ENCODE peak calls at places on chromosomes 4 and X, in eight cellular contexts. O, N, Y, F, M, L, A and W are unnamed samples.

GRCh38 chr4:102774254-102774653 is 13.5 kb upstream of the MANBA start:
- DNase-seq in O (no peak), N (no peak), Y (no peak), F (no peak), M (no peak), L (no peak), A (no peak), W (no peak)

GRCh38 chr4:183185018-183185417 is 86.0 kb downstream of the WWC2 start:
- DNase-seq in O (peak), N (no peak), Y (peak), F (no peak), M (no peak), L (no peak), A (no peak), W (no peak)

GRCh38 chrX:149370097-149370496 is 135.0 kb downstream of the IDS start:
- DNase-seq in O (peak), N (no peak), Y (no peak), F (no peak), M (no peak), L (no peak), A (no peak), W (no peak)

GRCh38 chr4:75916091-75916661 is 13.9 kb upstream of the PPEF2 start:
- DNase-seq in O (peak), N (peak), Y (peak), F (peak), M (peak), L (no peak), A (peak), W (no peak)

GRCh38 chr4:81845273-81845672 is 373.6 kb upstream of the RASGEF1B start:
- DNase-seq in O (no peak), N (no peak), Y (peak), F (no peak), M (no peak), L (no peak), A (no peak), W (no peak)

GRCh38 chr4:4848540-4848939 is 10.9 kb upstream of the MSX1 start:
- DNase-seq in O (no peak), N (no peak), Y (no peak), F (no peak), M (no peak), L (no peak), A (no peak), W (no peak)

GRCh38 chr4:129926936-129927335 is 831.0 kb downstream of the C4orf33 start:
- DNase-seq in O (no peak), N (no peak), Y (peak), F (no peak), M (no peak), L (no peak), A (peak), W (no peak)

GRCh38 chr4:114879916-114880315 is 233.5 kb downstream of the NDST4 start:
- DNase-seq in O (no peak), N (no peak), Y (no peak), F (no peak), M (no peak), L (no peak), A (no peak), W (no peak)

GRCh38 chr4:7067147-7067522 is 729 bp downstream of the GRPEL1 start:
- DNase-seq in O (no peak), N (no peak), Y (peak), F (no peak), M (peak), L (no peak), A (peak), W (no peak)

GRCh38 chr4:8061145-8061544 is 97.5 kb downstream of the ABLIM2 start:
- DNase-seq in O (no peak), N (no peak), Y (no peak), F (no peak), M (no peak), L (no peak), A (no peak), W (no peak)

GRCh38 chr4:154982187-154983047 is 201.3 kb downstream of the RBM46 start:
- DNase-seq in O (peak), N (peak), Y (peak), F (peak), M (peak), L (peak), A (peak), W (no peak)

GRCh38 chr4:177907736-177908424 is 465.6 kb upstream of the AGA start:
- DNase-seq in O (no peak), N (no peak), Y (peak), F (no peak), M (no peak), L (no peak), A (no peak), W (no peak)

GRCh38 chr4:6200922-6201362 is 593 bp upstream of the JAKMIP1 start:
- DNase-seq in O (no peak), N (no peak), Y (no peak), F (no peak), M (peak), L (no peak), A (no peak), W (no peak)

GRCh38 chr4:1201851-1202525 is 29.6 kb upstream of the SPON2 start:
- DNase-seq in O (peak), N (no peak), Y (no peak), F (no peak), M (no peak), L (no peak), A (no peak), W (no peak)

GRCh38 chrX:102976793-102977495 is 39.9 kb downstream of the RAB40AL start:
- DNase-seq in O (peak), N (peak), Y (no peak), F (no peak), M (no peak), L (no peak), A (no peak), W (no peak)

GRCh38 chr4:186627226-186627865 is 72.0 kb upstream of the MTNR1A start:
- DNase-seq in O (peak), N (no peak), Y (peak), F (no peak), M (no peak), L (no peak), A (no peak), W (no peak)

GRCh38 chr4:186621959-186622553 is 66.7 kb upstream of the MTNR1A start:
- DNase-seq in O (peak), N (no peak), Y (peak), F (no peak), M (no peak), L (no peak), A (no peak), W (no peak)

GRCh38 chr4:186622788-186623464 is 67.6 kb upstream of the MTNR1A start:
- DNase-seq in O (peak), N (no peak), Y (peak), F (no peak), M (no peak), L (no peak), A (no peak), W (no peak)

GRCh38 chr4:186624951-186625350 is 69.6 kb upstream of the MTNR1A start:
- DNase-seq in O (peak), N (no peak), Y (peak), F (peak), M (peak), L (no peak), A (no peak), W (no peak)

GRCh38 chr4:186623546-186623945 is 68.2 kb upstream of the MTNR1A start:
- DNase-seq in O (peak), N (no peak), Y (no peak), F (no peak), M (no peak), L (no peak), A (no peak), W (no peak)
- H3K4me2 ChIP-seq in O (no peak), N (no peak), Y (no peak), F (no peak), M (no peak), L (no peak), A (no peak), W (no peak)

DNA sequence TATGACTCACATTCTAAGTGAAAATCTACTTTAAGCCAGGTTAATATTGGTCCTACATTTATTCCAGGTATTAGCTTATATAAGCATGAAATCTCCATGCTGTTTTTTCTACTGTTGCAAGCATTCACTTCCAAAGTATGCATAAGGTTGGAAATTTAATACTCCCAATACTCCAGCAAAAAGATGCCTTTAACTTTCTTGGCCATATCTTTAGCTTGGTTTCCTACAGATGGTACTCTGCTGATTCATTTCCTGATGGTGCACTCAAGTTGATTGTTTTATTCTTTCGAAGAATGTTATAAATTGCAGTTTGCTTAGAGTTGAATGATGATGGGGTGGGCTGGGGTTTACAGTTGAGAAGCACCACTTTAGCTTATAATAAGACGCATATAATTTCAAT is 330.2 kb downstream of the PTTG2 start:
- DNase-seq in O (peak), N (no peak), Y (no peak), F (no peak), M (no peak), L (no peak), A (peak), W (no peak)
- H3K9ac ChIP-seq in O (no peak), N (no peak), Y (no peak), F (no peak), M (no peak), L (no peak), A (no peak), W (no peak)

GRCh38 chr4:105989411-105990242 is 94.4 kb downstream of the NPNT start:
- DNase-seq in O (no peak), N (no peak), Y (no peak), F (no peak), M (no peak), L (no peak), A (peak), W (no peak)
- H3K4me2 ChIP-seq in O (no peak), N (no peak), Y (no peak), F (no peak), M (no peak), L (no peak), A (peak), W (no peak)

GRCh38 chrX:12958461-12958860 is 16.4 kb upstream of the TMSB4X start:
- DNase-seq in O (no peak), N (no peak), Y (no peak), F (no peak), M (no peak), L (no peak), A (no peak), W (no peak)

GRCh38 chrX:12958059-12958458 is 16.9 kb upstream of the TMSB4X start:
- DNase-seq in O (no peak), N (no peak), Y (no peak), F (no peak), M (no peak), L (no peak), A (no peak), W (no peak)

GRCh38 chrX:12955882-12956703 is 18.8 kb upstream of the TMSB4X start:
- DNase-seq in O (peak), N (peak), Y (peak), F (no peak), M (peak), L (no peak), A (peak), W (no peak)

GRCh38 chrX:12954981-12955380 is 19.9 kb upstream of the TMSB4X start:
- DNase-seq in O (no peak), N (no peak), Y (no peak), F (no peak), M (no peak), L (no peak), A (no peak), W (no peak)

GRCh38 chrX:12956704-12957541 is 18.0 kb upstream of the TMSB4X start:
- DNase-seq in O (peak), N (peak), Y (no peak), F (no peak), M (no peak), L (no peak), A (peak), W (no peak)
- H3K9ac ChIP-seq in O (no peak), N (peak), Y (no peak), F (no peak), M (no peak), L (no peak), A (peak), W (peak)

DNA sequence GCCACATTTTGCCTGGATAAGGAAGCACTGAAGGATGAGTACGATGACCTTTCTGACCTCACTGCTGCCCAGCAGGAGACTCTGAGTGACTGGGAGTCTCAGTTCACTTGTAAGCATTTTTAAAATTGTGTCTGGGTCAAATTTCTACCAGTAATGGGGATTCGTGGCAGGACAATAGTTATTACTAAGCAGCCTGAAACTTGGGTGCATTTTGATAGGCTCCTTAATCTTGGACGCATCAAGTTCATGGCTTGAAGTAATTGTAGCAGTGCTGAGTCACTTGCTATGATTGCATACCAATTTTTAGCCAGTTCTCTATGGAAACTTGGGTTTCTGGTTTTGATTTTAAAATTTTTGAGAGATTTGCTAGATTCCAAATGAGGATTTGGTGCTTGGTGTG is 4.3 kb downstream of the PGRMC1 start:
- DNase-seq in O (peak), N (no peak), Y (no peak), F (no peak), M (no peak), L (no peak), A (no peak), W (no peak)
- H3K4me2 ChIP-seq in O (peak), N (no peak), Y (no peak), F (no peak), M (peak), L (no peak), A (no peak), W (no peak)

GRCh38 chrX:98795636-98796035 is 1614.4 kb downstream of the PCDH19 start:
- DNase-seq in O (peak), N (no peak), Y (no peak), F (no peak), M (no peak), L (no peak), A (no peak), W (peak)
- H3K9ac ChIP-seq in O (no peak), N (no peak), Y (no peak), F (no peak), M (no peak), L (no peak), A (no peak), W (no peak)

GRCh38 chrX:68503830-68504229 is 5.0 kb downstream of the YIPF6 start:
- DNase-seq in O (peak), N (no peak), Y (peak), F (no peak), M (no peak), L (no peak), A (no peak), W (no peak)

GRCh38 chrX:68508799-68509198 is 9.9 kb downstream of the YIPF6 start:
- DNase-seq in O (no peak), N (no peak), Y (peak), F (no peak), M (no peak), L (no peak), A (peak), W (no peak)

GRCh38 chrX:68506649-68507048 is 7.8 kb downstream of the YIPF6 start:
- DNase-seq in O (no peak), N (no peak), Y (peak), F (no peak), M (no peak), L (no peak), A (no peak), W (no peak)

GRCh38 chrX:68500105-68500504 is 1.3 kb downstream of the YIPF6 start:
- DNase-seq in O (no peak), N (no peak), Y (no peak), F (no peak), M (no peak), L (no peak), A (no peak), W (no peak)

DNA sequence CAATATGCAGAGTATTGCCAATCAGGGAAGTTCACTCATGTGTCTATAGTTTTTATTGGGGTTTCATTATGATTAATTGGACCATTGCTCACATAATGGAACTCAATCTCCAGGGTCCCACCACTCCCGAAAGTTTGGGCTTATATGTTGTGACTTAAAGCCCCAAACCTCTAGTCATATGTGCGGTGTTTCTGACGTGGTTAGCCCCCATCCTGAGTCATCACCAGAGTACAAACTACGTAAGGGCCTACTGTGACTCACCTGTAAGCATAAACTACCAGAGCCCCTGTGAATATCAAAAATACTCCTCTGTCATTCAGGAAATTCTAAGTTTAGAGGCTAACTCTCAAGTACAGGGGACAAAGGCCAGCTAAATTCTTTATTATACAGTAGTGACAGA is 5.4 kb downstream of the YIPF6 start:
- DNase-seq in O (peak), N (no peak), Y (peak), F (no peak), M (no peak), L (no peak), A (peak), W (no peak)
- H3K4me2 ChIP-seq in O (no peak), N (peak), Y (no peak), F (no peak), M (no peak), L (no peak), A (no peak), W (peak)

GRCh38 chrX:71537743-71538142 is 4.8 kb downstream of the OGT start:
- DNase-seq in O (no peak), N (no peak), Y (no peak), F (no peak), M (no peak), L (no peak), A (no peak), W (no peak)
- H3K9ac ChIP-seq in O (no peak), N (no peak), Y (no peak), F (no peak), M (no peak), L (no peak), A (no peak), W (no peak)

DNA sequence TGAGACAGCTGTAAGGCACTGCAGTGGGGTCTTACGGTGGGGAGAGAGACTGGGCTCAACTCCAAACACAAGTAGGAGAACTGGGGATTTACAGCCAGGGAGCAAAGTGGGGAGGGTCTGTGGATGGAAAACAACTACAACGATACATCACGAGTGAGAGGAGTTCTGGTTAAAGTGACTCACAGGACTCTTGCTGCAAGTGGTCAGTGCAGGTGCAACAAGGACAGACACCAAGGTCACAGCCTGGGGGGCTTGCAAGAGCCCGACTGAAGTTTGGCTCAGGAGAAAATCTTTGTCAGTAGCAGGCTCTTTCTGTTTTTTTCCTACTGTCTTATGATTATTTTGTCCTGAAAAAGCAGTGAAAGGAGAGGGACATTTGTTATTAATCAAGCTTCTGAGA is 10.1 kb upstream of the FAT1 start:
- DNase-seq in O (no peak), N (no peak), Y (no peak), F (no peak), M (peak), L (no peak), A (no peak), W (no peak)
- H3K4me2 ChIP-seq in O (no peak), N (peak), Y (no peak), F (no peak), M (peak), L (no peak), A (no peak), W (no peak)